ENCODE peak calls at places on chromosomes 12 and 14, in ten cellular contexts. Q is ascending aorta, P is testis, U is lower leg skin, H is sigmoid colon, A is fibroblast of pulmonary artery, L is left ventricle myocardium inferior, I is suprapubic skin, T is K562, Y is astrocyte of the spinal cord. S is an unnamed sample.

GRCh38 chr14:68686212-68686478 is 106.7 kb downstream of the ZFP36L1 start:
- DNase-seq in Q (no peak), P (no peak), U (no peak), H (no peak), A (no peak), L (no peak), I (no peak), T (no peak), Y (no peak), S (no peak)

GRCh38 chr14:61516957-61517356 is 178.4 kb upstream of the HIF1A start:
- DNase-seq in Q (no peak), P (no peak), U (no peak), H (no peak), A (peak), L (no peak), I (no peak), T (no peak), Y (no peak), S (peak)

GRCh38 chr14:21256539-21257394 is 12.5 kb downstream of the HNRNPC start:
- DNase-seq in Q (no peak), P (no peak), U (no peak), H (no peak), A (no peak), L (no peak), I (no peak), T (no peak), Y (no peak), S (no peak)

GRCh38 chr12:46990211-46990610 is 89.2 kb upstream of the PCED1B start:
- DNase-seq in Q (no peak), P (no peak), U (no peak), H (no peak), A (no peak), L (no peak), I (no peak), T (no peak), Y (no peak), S (no peak)

GRCh38 chr12:94202245-94203180 is 54.1 kb downstream of the PLXNC1 start:
- DNase-seq in Q (no peak), P (no peak), U (no peak), H (no peak), A (no peak), L (no peak), I (no peak), T (no peak), Y (no peak), S (no peak)

GRCh38 chr12:29317556-29318363 is 63.2 kb downstream of the ERGIC2 start:
- DNase-seq in Q (no peak), P (peak), U (peak), H (no peak), A (peak), L (peak), I (no peak), T (peak), Y (peak), S (peak)

GRCh38 chr14:99516156-99517045 is 35.2 kb downstream of the CCNK start:
- DNase-seq in Q (no peak), P (no peak), U (no peak), H (no peak), A (no peak), L (no peak), I (peak), T (no peak), Y (no peak), S (no peak)

GRCh38 chr12:4518106-4518728 is 20.5 kb upstream of the RAD51AP1 start:
- DNase-seq in Q (no peak), P (no peak), U (no peak), H (no peak), A (peak), L (no peak), I (no peak), T (no peak), Y (peak), S (peak)

GRCh38 chr14:32762886-32763285 is 175.8 kb upstream of the NPAS3 start:
- DNase-seq in Q (no peak), P (no peak), U (no peak), H (no peak), A (peak), L (no peak), I (no peak), T (no peak), Y (peak), S (peak)

GRCh38 chr12:65232490-65233077 is 45.9 kb upstream of the MSRB3 start:
- DNase-seq in Q (no peak), P (no peak), U (no peak), H (no peak), A (peak), L (no peak), I (no peak), T (no peak), Y (peak), S (peak)

GRCh38 chr12:47799357-47799955 is 20.2 kb downstream of the HDAC7 start:
- DNase-seq in Q (no peak), P (no peak), U (no peak), H (peak), A (no peak), L (peak), I (no peak), T (no peak), Y (no peak), S (peak)

GRCh38 chr14:88422036-88422435 is 36.6 kb downstream of the SPATA7 start:
- DNase-seq in Q (no peak), P (no peak), U (no peak), H (no peak), A (no peak), L (no peak), I (no peak), T (no peak), Y (no peak), S (no peak)

GRCh38 chr12:12927211-12928079 is 24.5 kb downstream of the GPRC5D start:
- DNase-seq in Q (no peak), P (peak), U (no peak), H (peak), A (peak), L (peak), I (peak), T (peak), Y (peak), S (peak)

GRCh38 chr14:28101992-28102391 is 664.6 kb upstream of the FOXG1 start:
- DNase-seq in Q (no peak), P (no peak), U (no peak), H (no peak), A (peak), L (no peak), I (no peak), T (no peak), Y (no peak), S (no peak)

GRCh38 chr12:42511656-42512055 is 77.9 kb downstream of the PRICKLE1 start:
- DNase-seq in Q (no peak), P (no peak), U (no peak), H (no peak), A (no peak), L (no peak), I (no peak), T (no peak), Y (no peak), S (no peak)

GRCh38 chr12:32947203-32947795 is 50.7 kb upstream of the PKP2 start:
- DNase-seq in Q (no peak), P (no peak), U (no peak), H (no peak), A (peak), L (no peak), I (no peak), T (no peak), Y (peak), S (peak)

GRCh38 chr12:123075591-123076171 is 75.2 kb downstream of the PITPNM2 start:
- DNase-seq in Q (no peak), P (no peak), U (no peak), H (no peak), A (no peak), L (no peak), I (no peak), T (peak), Y (peak), S (no peak)

GRCh38 chr12:78494911-78495310 is 369.7 kb upstream of the SYT1 start:
- DNase-seq in Q (no peak), P (no peak), U (no peak), H (no peak), A (peak), L (no peak), I (no peak), T (no peak), Y (peak), S (peak)

GRCh38 chr12:76460807-76461206 is 98.8 kb downstream of the OSBPL8 start:
- DNase-seq in Q (no peak), P (no peak), U (no peak), H (no peak), A (no peak), L (no peak), I (no peak), T (no peak), Y (no peak), S (no peak)

GRCh38 chr12:71556881-71557280 is 106.8 kb downstream of the ZFC3H1 start:
- DNase-seq in Q (no peak), P (no peak), U (no peak), H (no peak), A (peak), L (no peak), I (no peak), T (no peak), Y (peak), S (peak)

GRCh38 chr12:56695327-56696101 is 7.4 kb upstream of the PTGES3 start:
- DNase-seq in Q (no peak), P (no peak), U (no peak), H (no peak), A (no peak), L (no peak), I (no peak), T (no peak), Y (peak), S (peak)

GRCh38 chr14:57976701-57977100 is 110.8 kb upstream of the SLC35F4 start:
- DNase-seq in Q (no peak), P (no peak), U (no peak), H (no peak), A (no peak), L (no peak), I (no peak), T (no peak), Y (no peak), S (no peak)

GRCh38 chr14:65333926-65334687 is 78.4 kb upstream of the FUT8 start:
- DNase-seq in Q (no peak), P (peak), U (peak), H (peak), A (peak), L (peak), I (no peak), T (no peak), Y (peak), S (peak)

GRCh38 chr14:29454026-29454693 is 473.5 kb downstream of the PRKD1 start:
- DNase-seq in Q (no peak), P (no peak), U (no peak), H (no peak), A (no peak), L (no peak), I (no peak), T (no peak), Y (no peak), S (peak)

GRCh38 chr12:71517145-71517846 is 77.7 kb downstream of the LGR5 start:
- DNase-seq in Q (no peak), P (no peak), U (no peak), H (no peak), A (no peak), L (no peak), I (no peak), T (no peak), Y (no peak), S (no peak)

GRCh38 chr14:94643316-94644101 is 31.3 kb downstream of the SERPINA3 start:
- DNase-seq in Q (no peak), P (no peak), U (no peak), H (peak), A (no peak), L (no peak), I (no peak), T (no peak), Y (no peak), S (no peak)

GRCh38 chr12:18898469-18898868 is 160.6 kb downstream of the CAPZA3 start:
- DNase-seq in Q (no peak), P (no peak), U (no peak), H (no peak), A (no peak), L (no peak), I (no peak), T (no peak), Y (peak), S (no peak)

GRCh38 chr14:22791302-22791701 is 23.9 kb downstream of the SLC7A7 start:
- DNase-seq in Q (no peak), P (no peak), U (no peak), H (no peak), A (peak), L (no peak), I (no peak), T (no peak), Y (peak), S (peak)

GRCh38 chr12:31315779-31316465 is 10.0 kb downstream of the SINHCAF start:
- DNase-seq in Q (no peak), P (no peak), U (no peak), H (no peak), A (no peak), L (no peak), I (no peak), T (no peak), Y (no peak), S (no peak)

GRCh38 chr12:22860926-22861325 is 236.0 kb downstream of the ETNK1 start:
- DNase-seq in Q (no peak), P (no peak), U (no peak), H (no peak), A (no peak), L (no peak), I (no peak), T (no peak), Y (no peak), S (no peak)

GRCh38 chr12:46303039-46303666 is 34.3 kb upstream of the SLC38A1 start:
- DNase-seq in Q (no peak), P (peak), U (no peak), H (no peak), A (peak), L (no peak), I (no peak), T (peak), Y (peak), S (peak)

GRCh38 chr12:12506541-12506940 is 56.1 kb downstream of the DUSP16 start:
- DNase-seq in Q (no peak), P (peak), U (no peak), H (no peak), A (peak), L (no peak), I (no peak), T (no peak), Y (peak), S (peak)

GRCh38 chr12:67035121-67035520 is 234.0 kb upstream of the CAND1 start:
- DNase-seq in Q (no peak), P (no peak), U (no peak), H (no peak), A (no peak), L (no peak), I (no peak), T (no peak), Y (no peak), S (no peak)

GRCh38 chr12:9111525-9111924 is 4.2 kb downstream of the A2M start:
- DNase-seq in Q (no peak), P (no peak), U (no peak), H (no peak), A (no peak), L (no peak), I (no peak), T (no peak), Y (no peak), S (no peak)

GRCh38 chr12:9113987-9114309 is 1.8 kb downstream of the A2M start:
- DNase-seq in Q (no peak), P (no peak), U (no peak), H (no peak), A (no peak), L (no peak), I (no peak), T (no peak), Y (no peak), S (no peak)

GRCh38 chr12:9109737-9110491 is 5.8 kb downstream of the A2M start:
- DNase-seq in Q (no peak), P (no peak), U (no peak), H (no peak), A (no peak), L (no peak), I (no peak), T (no peak), Y (no peak), S (no peak)

GRCh38 chr12:9113296-9113986 is 2.3 kb downstream of the A2M start:
- DNase-seq in Q (no peak), P (no peak), U (no peak), H (no peak), A (no peak), L (no peak), I (no peak), T (no peak), Y (no peak), S (no peak)

GRCh38 chr12:9112076-9112853 is 3.5 kb downstream of the A2M start:
- DNase-seq in Q (no peak), P (no peak), U (no peak), H (no peak), A (no peak), L (no peak), I (no peak), T (no peak), Y (no peak), S (no peak)
- H3K4me3 ChIP-seq in Q (no peak), P (no peak), U (no peak), H (no peak), A (no peak), L (peak), I (peak), T (no peak), Y (no peak), S (no peak)

GRCh38 chr14:54488318-54488645 is 498 bp downstream of the GMFB start:
- DNase-seq in Q (no peak), P (no peak), U (no peak), H (no peak), A (no peak), L (no peak), I (no peak), T (no peak), Y (no peak), S (no peak)
- TF ChIP-seq CTCF in Q (no peak), P (no peak), U (no peak), H (no peak), A (peak), L (no peak), I (no peak), T (no peak), Y (peak), S (peak)

GRCh38 chr12:51397670-51398069 is 6.5 kb upstream of the GALNT6 start:
- DNase-seq in Q (no peak), P (no peak), U (no peak), H (no peak), A (no peak), L (no peak), I (no peak), T (no peak), Y (no peak), S (no peak)

GRCh38 chr12:51393676-51394545 is 2.7 kb upstream of the GALNT6 start:
- DNase-seq in Q (peak), P (peak), U (peak), H (no peak), A (peak), L (no peak), I (no peak), T (peak), Y (peak), S (peak)

GRCh38 chr12:51391047-51391837 is at the start of gene GALNT6:
- DNase-seq in Q (no peak), P (no peak), U (no peak), H (no peak), A (no peak), L (no peak), I (no peak), T (peak), Y (no peak), S (no peak)

GRCh38 chr12:51392556-51393237 is 1.5 kb upstream of the GALNT6 start:
- DNase-seq in Q (no peak), P (peak), U (no peak), H (no peak), A (no peak), L (no peak), I (no peak), T (peak), Y (no peak), S (peak)

GRCh38 chr12:51395283-51396230 is 4.4 kb upstream of the GALNT6 start:
- DNase-seq in Q (no peak), P (no peak), U (no peak), H (no peak), A (no peak), L (no peak), I (no peak), T (peak), Y (no peak), S (no peak)
- H3K4me3 ChIP-seq in Q (no peak), P (no peak), U (no peak), H (no peak), A (no peak), L (no peak), I (no peak), T (no peak), Y (no peak), S (no peak)

DNA sequence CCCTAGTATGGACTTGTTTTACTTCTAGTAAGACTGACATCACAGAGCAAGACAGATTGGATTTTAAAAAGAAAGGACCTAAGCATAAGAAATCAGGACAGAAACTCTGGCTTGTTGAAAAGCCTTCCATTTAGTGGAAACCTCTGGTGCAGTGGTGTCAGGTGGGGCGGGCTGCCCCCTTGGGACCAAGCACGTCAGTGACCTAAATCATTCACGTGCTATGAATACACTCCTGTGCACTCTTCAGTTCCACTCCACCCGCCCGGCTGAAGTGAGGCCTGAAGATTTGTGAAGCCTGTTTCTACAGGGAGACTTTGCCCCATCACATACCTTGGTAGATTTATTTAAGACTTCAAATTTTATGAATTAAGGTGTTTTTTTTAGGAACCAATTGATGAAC is 58.2 kb upstream of the STRN3 start:
- DNase-seq in Q (no peak), P (no peak), U (no peak), H (no peak), A (no peak), L (no peak), I (no peak), T (peak), Y (no peak), S (no peak)
- TF ChIP-seq CTCF in Q (no peak), P (no peak), U (no peak), H (no peak), A (no peak), L (no peak), I (no peak), T (peak), Y (peak), S (no peak)

DNA sequence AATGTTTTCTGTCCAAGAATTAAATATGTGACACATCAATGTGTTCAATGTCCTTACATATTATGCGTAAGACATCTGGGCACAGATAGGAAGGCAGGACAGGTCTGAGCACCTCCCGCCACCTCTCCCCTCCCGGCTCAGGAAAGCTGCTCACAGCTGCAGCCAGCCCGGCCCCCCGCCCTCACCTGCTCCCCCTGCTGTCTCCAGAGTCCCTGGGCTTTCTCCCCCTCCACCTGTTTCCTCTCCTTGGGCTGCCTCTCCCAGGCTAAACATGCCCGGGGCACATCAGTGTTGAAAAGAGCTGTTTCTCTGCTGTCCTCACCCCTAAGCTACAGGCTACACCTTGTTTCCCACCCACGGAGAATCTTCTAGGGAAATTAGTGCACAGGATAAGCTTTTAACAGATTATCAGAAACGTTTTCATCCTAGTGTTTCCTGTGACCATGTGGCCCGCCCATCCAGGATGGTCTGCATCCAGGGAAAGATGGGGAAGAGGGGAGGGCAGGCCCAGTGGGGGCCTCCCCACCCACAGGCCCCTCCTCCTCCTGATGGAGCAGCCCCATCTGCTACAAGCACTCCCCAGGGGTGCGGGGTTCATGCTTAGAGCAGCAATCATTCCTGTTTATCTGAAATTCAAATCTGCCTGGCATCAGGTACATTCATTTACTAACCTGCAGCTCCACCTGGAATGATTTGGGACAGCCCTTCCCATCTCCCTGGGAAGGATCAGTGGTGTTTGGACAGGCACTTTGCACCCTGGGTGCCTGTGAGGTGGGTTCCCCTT is 273.8 kb upstream of the SFSWAP start:
- DNase-seq in Q (no peak), P (peak), U (no peak), H (no peak), A (no peak), L (no peak), I (peak), T (no peak), Y (no peak), S (no peak)
- H3K4me3 ChIP-seq in Q (no peak), P (no peak), U (no peak), H (no peak), A (no peak), L (no peak), I (no peak), T (no peak), Y (no peak), S (no peak)

GRCh38 chr14:92658160-92658559 is 90.3 kb downstream of the LGMN start:
- DNase-seq in Q (no peak), P (no peak), U (no peak), H (no peak), A (no peak), L (no peak), I (no peak), T (no peak), Y (no peak), S (no peak)

GRCh38 chr14:92657457-92658142 is 90.8 kb downstream of the LGMN start:
- DNase-seq in Q (no peak), P (peak), U (peak), H (peak), A (no peak), L (peak), I (peak), T (no peak), Y (no peak), S (no peak)

GRCh38 chr14:92655372-92655771 is 93.1 kb downstream of the LGMN start:
- DNase-seq in Q (no peak), P (no peak), U (no peak), H (no peak), A (no peak), L (no peak), I (no peak), T (no peak), Y (no peak), S (no peak)

GRCh38 chr14:92655802-92656201 is 92.6 kb downstream of the LGMN start:
- DNase-seq in Q (no peak), P (no peak), U (no peak), H (no peak), A (no peak), L (no peak), I (no peak), T (no peak), Y (no peak), S (no peak)

GRCh38 chr14:92656306-92656705 is 92.1 kb downstream of the LGMN start:
- DNase-seq in Q (no peak), P (peak), U (no peak), H (no peak), A (no peak), L (no peak), I (no peak), T (no peak), Y (no peak), S (no peak)
- TF ChIP-seq CTCF in Q (peak), P (peak), U (no peak), H (no peak), A (peak), L (no peak), I (no peak), T (no peak), Y (peak), S (peak)

S was measured in cardiac fibroblast.